ENCODE peak calls at places on chromosomes 5 and 9, in four cellular contexts. D is MCF 10A; V is activated naive CD8-positive, alpha-beta T cell treated with anti-CD3 and anti-CD28 coated beads, Interleukin-2, amount 50 U/mL, for 16 hours; R is NCI-H748 treated with DMSO at 0.1 percent for 48 hours. N is an unnamed sample.

GRCh38 chr9:108053555-108054061 is 564.0 kb upstream of the KLF4 start:
- DNase-seq in D (peak), V (no peak), R (no peak), N (no peak)

GRCh38 chr9:105320568-105320967 is 76.1 kb downstream of the SLC44A1 start:
- DNase-seq in V (no peak), D (no peak), R (no peak), N (no peak)

GRCh38 chr9:99012957-99013512 is 69.3 kb downstream of the COL15A1 start:
- DNase-seq in V (no peak), D (no peak), R (no peak), N (no peak)

GRCh38 chr9:80552931-80553330 is 981.2 kb downstream of the TLE4 start:
- DNase-seq in V (no peak), D (peak), R (no peak), N (no peak)

GRCh38 chr5:1110930-1111726 is 735 bp downstream of the SLC12A7 start:
- DNase-seq in D (no peak), V (no peak), R (peak), N (peak)

GRCh38 chr5:14582797-14583137 is 1.2 kb downstream of the OTULINL start:
- DNase-seq in V (no peak), D (peak), R (no peak), N (no peak)

GRCh38 chr9:966936-967335 is 9.5 kb upstream of the DMRT3 start:
- DNase-seq in V (no peak), D (no peak), R (peak), N (no peak)

GRCh38 chr5:57832873-57833272 is 350.3 kb upstream of the ACTBL2 start:
- DNase-seq in D (no peak), V (no peak), R (no peak), N (no peak)

GRCh38 chr9:96219615-96220257 is 82.2 kb downstream of the HSD17B3 start:
- DNase-seq in V (no peak), R (no peak), D (peak), N (peak)

GRCh38 chr5:150352531-150353394 is 4.7 kb upstream of the TCOF1 start:
- DNase-seq in V (no peak), D (no peak), R (no peak), N (no peak)

GRCh38 chr9:133250741-133251170 is 24.2 kb downstream of the ABO start:
- DNase-seq in D (no peak), R (no peak), V (no peak), N (no peak)

GRCh38 chr9:16813838-16814237 is 56.6 kb downstream of the BNC2 start:
- DNase-seq in R (no peak), V (no peak), D (no peak), N (no peak)

GRCh38 chr9:91159664-91160121 is 202.0 kb downstream of the AUH start:
- DNase-seq in V (no peak), D (no peak), R (no peak), N (no peak)

GRCh38 chr5:170597109-170597741 is 93.4 kb downstream of the KCNIP1 start:
- DNase-seq in D (peak), R (no peak), V (no peak), N (no peak)

GRCh38 chr9:98455957-98456621 is 200.6 kb upstream of the TBC1D2 start:
- DNase-seq in D (peak), V (no peak), R (no peak), N (no peak)

GRCh38 chr9:16704489-16705111 is 165.9 kb downstream of the BNC2 start:
- DNase-seq in V (no peak), D (no peak), R (no peak), N (no peak)

GRCh38 chr9:127049044-127049443 is 73.4 kb downstream of the ANGPTL2 start:
- DNase-seq in D (peak), V (no peak), R (no peak), N (peak)

GRCh38 chr5:78984020-78984610 is 995 bp downstream of the ARSB start:
- DNase-seq in D (no peak), V (no peak), R (peak), N (no peak)

GRCh38 chr9:14958989-14959388 is 48.8 kb upstream of the FREM1 start:
- DNase-seq in V (no peak), R (no peak), D (no peak), N (no peak)